ENCODE peak calls at places on chromosomes 3 and 15, in five cellular contexts. C is mesendoderm, G is IMR-90, V is mesenchymal stem cell, Z is H1. Y is an unnamed sample.

GRCh38 chr3:163671201-163671600 is 1407.1 kb downstream of the SI start:
- DNase-seq in C (peak; percentile 4), G (no peak), V (no peak), Z (no peak), Y (no peak)

GRCh38 chr3:25294406-25294805 is 133.7 kb upstream of the RARB start:
- DNase-seq in C (no peak), G (no peak), V (peak; percentile 13), Z (no peak), Y (no peak)

GRCh38 chr3:132245547-132245946 is 71.7 kb upstream of the ACP3 start:
- DNase-seq in C (no peak), G (no peak), V (no peak), Z (no peak), Y (no peak)

GRCh38 chr3:159472611-159473010 is 516.0 kb upstream of the IL12A start:
- DNase-seq in C (peak; percentile 30), G (no peak), V (no peak), Z (no peak), Y (no peak)

GRCh38 chr15:36951747-36952247 is 148.6 kb downstream of the MEIS2 start:
- DNase-seq in C (no peak), G (peak; percentile 84), V (peak; percentile 77), Z (no peak), Y (no peak)

GRCh38 chr3:30544811-30545210 is 61.6 kb upstream of the TGFBR2 start:
- DNase-seq in C (no peak), G (peak; percentile 93), V (peak; percentile 93), Z (no peak), Y (no peak)

GRCh38 chr15:52208306-52208946 is 17.2 kb upstream of the GNB5 start:
- DNase-seq in C (peak; percentile 92), G (peak; percentile 67), V (peak; percentile 72), Z (peak; percentile 95), Y (peak; percentile 78)

GRCh38 chr3:37997791-37998370 is 7.3 kb downstream of the VILL start:
- DNase-seq in C (no peak), G (no peak), V (no peak), Z (no peak), Y (no peak)

GRCh38 chr3:172844428-172844827 is 93.9 kb downstream of the ECT2 start:
- DNase-seq in C (no peak), G (no peak), V (peak; percentile 11), Z (no peak), Y (no peak)

GRCh38 chr3:177816667-177817208 is 619.5 kb upstream of the TBL1XR1 start:
- DNase-seq in C (peak; percentile 36), G (peak; percentile 59), V (no peak), Z (no peak), Y (no peak)

GRCh38 chr3:71310595-71311319 is 272.8 kb downstream of the FOXP1 start:
- DNase-seq in C (peak; percentile 81), G (peak; percentile 55), V (peak; percentile 20), Z (no peak), Y (no peak)

GRCh38 chr15:25727867-25728600 is 135.1 kb downstream of the ATP10A start:
- DNase-seq in C (peak; percentile 27), G (no peak), V (no peak), Z (peak; percentile 33), Y (no peak)

GRCh38 chr3:114627760-114628159 is 333.9 kb downstream of the TIGIT start:
- DNase-seq in C (no peak), G (peak; percentile 43), V (peak; percentile 77), Z (no peak), Y (no peak)

GRCh38 chr3:167837430-167837829 is 101.9 kb downstream of the SERPINI1 start:
- DNase-seq in C (no peak), G (no peak), V (peak; percentile 10), Z (no peak), Y (no peak)

GRCh38 chr3:31253782-31254181 is 278.9 kb upstream of the STT3B start:
- DNase-seq in C (no peak), G (no peak), V (no peak), Z (no peak), Y (no peak)

GRCh38 chr3:180571831-180572578 is 30.0 kb upstream of the TTC14 start:
- DNase-seq in C (peak; percentile 2), G (no peak), V (no peak), Z (no peak), Y (no peak)

GRCh38 chr15:82140859-82141258 is 95.0 kb upstream of the MEX3B start:
- DNase-seq in C (no peak), G (no peak), V (no peak), Z (no peak), Y (no peak)

GRCh38 chr15:75063889-75064288 is 40.5 kb downstream of the PPCDC start:
- DNase-seq in C (no peak), G (no peak), V (no peak), Z (no peak), Y (no peak)

GRCh38 chr3:127629462-127630403 is 748 bp downstream of the PODXL2 start:
- DNase-seq in C (no peak), G (no peak), V (no peak), Z (no peak), Y (no peak)

GRCh38 chr3:31892500-31892899 is 88.6 kb downstream of the OSBPL10 start:
- DNase-seq in C (peak; percentile 38), G (no peak), V (no peak), Z (no peak), Y (no peak)

GRCh38 chr15:49678655-49679054 is 57.8 kb downstream of the DTWD1 start:
- DNase-seq in C (no peak), G (no peak), V (no peak), Z (no peak), Y (no peak)

GRCh38 chr15:42264790-42265189 is 8.2 kb upstream of the GANC start:
- DNase-seq in C (no peak), G (no peak), V (no peak), Z (no peak), Y (no peak)

GRCh38 chr3:184295771-184296170 is 3.3 kb upstream of the PSMD2 start:
- DNase-seq in C (no peak), G (no peak), V (no peak), Z (no peak), Y (no peak)

DNA sequence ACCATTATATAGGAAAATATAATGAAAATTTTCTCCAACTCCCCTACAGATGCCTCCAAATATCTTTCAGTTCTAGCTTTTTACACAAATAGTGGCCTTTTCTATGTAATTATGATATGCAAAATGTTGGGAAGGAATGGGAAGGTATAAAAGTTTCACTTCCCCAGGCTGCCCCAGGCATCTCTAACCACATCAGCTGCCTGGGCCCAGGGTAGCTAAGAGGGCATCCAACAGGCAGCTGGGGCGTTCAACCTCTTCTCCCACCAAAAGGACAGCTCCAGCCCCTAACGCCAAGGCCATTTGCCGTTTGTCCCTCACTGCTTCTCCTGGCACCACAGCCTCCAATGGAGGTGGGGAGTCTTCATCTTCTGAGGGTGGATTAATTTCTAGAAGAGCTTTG is 188.1 kb upstream of the TSC22D2 start:
- DNase-seq in C (no peak), G (no peak), V (no peak), Z (no peak), Y (no peak)
- H2AK5ac ChIP-seq in C (peak overlapping the region; percentile 66), G (no peak overlapping the region), V (no peak overlapping the region), Z (no peak overlapping the region), Y (no peak overlapping the region)

GRCh38 chr3:58242340-58242739 is 4.7 kb downstream of the ABHD6 start:
- DNase-seq in C (no peak), G (no peak), V (no peak), Z (no peak), Y (no peak)
- H2AK5ac ChIP-seq in C (no peak overlapping the region), G (no peak overlapping the region), V (no peak overlapping the region), Z (no peak overlapping the region), Y (no peak overlapping the region)

GRCh38 chr3:169765281-169765624 is 393 bp upstream of the TERC start:
- DNase-seq in C (no peak), G (no peak), V (no peak), Z (no peak), Y (no peak)

GRCh38 chr3:169764164-169764452 is 752 bp downstream of the TERC start:
- DNase-seq in C (no peak), G (peak; percentile 29), V (no peak), Z (no peak), Y (no peak)

GRCh38 chr3:169769287-169770181 is at the start of gene ACTRT3:
- DNase-seq in C (peak; percentile 94), G (peak; percentile 43), V (peak; percentile 74), Z (peak; percentile 84), Y (peak; percentile 87)

GRCh38 chr3:169760479-169760878 is 4.4 kb downstream of the TERC start:
- DNase-seq in C (no peak), G (peak; percentile 53), V (peak; percentile 66), Z (no peak), Y (no peak)

DNA sequence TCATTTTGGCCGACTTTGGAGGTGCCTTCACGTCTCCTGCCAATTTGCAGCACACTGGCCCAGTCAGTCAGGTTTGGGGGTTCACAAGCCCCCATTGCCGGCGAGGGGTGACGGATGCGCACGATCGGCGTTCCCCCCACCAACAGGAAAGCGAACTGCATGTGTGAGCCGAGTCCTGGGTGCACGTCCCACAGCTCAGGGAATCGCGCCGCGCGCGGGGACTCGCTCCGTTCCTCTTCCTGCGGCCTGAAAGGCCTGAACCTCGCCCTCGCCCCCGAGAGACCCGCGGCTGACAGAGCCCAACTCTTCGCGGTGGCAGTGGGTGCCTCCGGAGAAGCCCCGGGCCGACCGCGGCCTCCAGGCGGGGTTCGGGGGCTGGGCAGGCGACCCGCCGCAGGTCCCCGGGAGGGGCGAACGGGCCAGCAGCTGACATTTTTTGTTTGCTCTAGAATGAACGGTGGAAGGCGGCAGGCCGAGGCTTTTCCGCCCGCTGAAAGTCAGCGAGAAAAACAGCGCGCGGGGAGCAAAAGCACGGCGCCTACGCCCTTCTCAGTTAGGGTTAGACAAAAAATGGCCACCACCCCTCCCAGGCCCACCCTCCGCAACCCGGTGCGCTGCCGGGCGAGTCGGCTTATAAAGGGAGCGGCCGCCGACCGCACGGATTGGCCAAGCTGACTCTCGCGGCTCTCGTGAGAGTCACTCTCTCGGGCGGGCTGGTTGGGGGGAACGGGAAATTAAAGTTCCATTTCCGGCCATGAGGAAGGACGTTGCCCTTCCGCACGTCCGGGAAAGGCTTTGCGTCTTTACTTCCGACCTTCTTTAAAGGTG is at the start of gene TERC:
- DNase-seq in C (peak; percentile 94), G (peak; percentile 82), V (peak; percentile 82), Z (peak; percentile 82), Y (peak; percentile 94)
- H2AK5ac ChIP-seq in C (no peak within 1 kb of the TSS), G (peak within 1 kb of the TSS; percentile 93), V (no peak within 1 kb of the TSS), Z (no peak within 1 kb of the TSS), Y (no peak within 1 kb of the TSS)

GRCh38 chr3:126365351-126366274 is 8.4 kb upstream of the KLF15 start:
- DNase-seq in C (no peak), G (no peak), V (no peak), Z (no peak), Y (no peak)

GRCh38 chr3:126364130-126364695 is 7.0 kb upstream of the KLF15 start:
- DNase-seq in C (no peak), G (no peak), V (no peak), Z (no peak), Y (no peak)

GRCh38 chr3:126361211-126361610 is 4.0 kb upstream of the KLF15 start:
- DNase-seq in C (no peak), G (no peak), V (no peak), Z (no peak), Y (no peak)

GRCh38 chr3:126367316-126367805 is 10.2 kb upstream of the KLF15 start:
- DNase-seq in C (no peak), G (no peak), V (no peak), Z (no peak), Y (no peak)

DNA sequence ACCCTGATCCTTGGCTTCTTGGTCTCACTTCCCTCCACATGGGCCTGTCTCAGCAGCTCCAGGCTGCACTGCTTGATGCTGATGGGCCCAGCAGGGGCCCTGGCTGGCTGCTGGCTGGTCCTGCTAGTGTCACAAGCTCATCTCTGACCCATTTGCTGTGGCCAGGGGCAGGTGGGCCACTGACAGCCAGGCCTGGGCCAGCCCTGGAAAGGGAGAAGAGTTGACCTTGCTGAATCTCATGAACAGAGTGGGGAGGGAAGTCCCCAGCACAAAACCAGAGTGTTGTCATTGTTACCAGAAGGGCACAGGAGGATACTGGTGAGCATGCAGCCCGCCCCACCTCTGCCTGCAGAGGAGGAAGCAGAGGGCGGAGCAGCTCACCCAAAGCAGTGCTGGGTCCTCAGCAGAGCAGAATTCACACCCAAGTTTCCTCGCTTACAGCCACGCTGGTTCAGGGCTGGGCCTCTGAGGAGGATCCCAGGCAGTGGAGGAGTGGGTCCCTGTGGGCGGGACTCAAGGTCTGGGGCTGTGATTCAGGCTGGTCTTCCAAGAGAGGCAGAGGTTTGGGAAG is 7.6 kb upstream of the KLF15 start:
- DNase-seq in C (no peak), G (no peak), V (no peak), Z (no peak), Y (no peak)
- H2AK5ac ChIP-seq in C (no peak overlapping the region), G (no peak overlapping the region), V (no peak overlapping the region), Z (no peak overlapping the region), Y (no peak overlapping the region)